ENCODE peak calls at places on chromosomes 3 and 15, in ten cellular contexts. M is left ventricle myocardium inferior; Y is CD8-positive, alpha-beta memory T cell; W is lung; S is tibial artery; D is MM.1S; T is HL-60; U is transverse colon; P is fibroblast of mammary gland; X is H7. E is an unnamed sample.

GRCh38 chr3:27880969-27881892 is 159.1 kb upstream of the EOMES start:
- DNase-seq in M (no peak), Y (peak), W (no peak), S (no peak), D (peak), T (no peak), U (peak), P (no peak), X (no peak), E (no peak)

GRCh38 chr3:52507359-52507758 is 12.2 kb downstream of the STAB1 start:
- DNase-seq in M (no peak), Y (no peak), W (no peak), S (no peak), D (no peak), T (no peak), U (no peak), P (peak), X (peak), E (peak)

GRCh38 chr3:183224581-183224980 is 28.5 kb upstream of the B3GNT5 start:
- DNase-seq in M (no peak), Y (peak), W (no peak), S (no peak), D (no peak), T (no peak), U (no peak), P (no peak), X (no peak), E (no peak)

GRCh38 chr15:38610748-38611147 is 46.1 kb upstream of the RASGRP1 start:
- DNase-seq in M (no peak), Y (peak), W (no peak), S (no peak), D (no peak), T (no peak), U (no peak), P (no peak), X (peak), E (no peak)

GRCh38 chr3:36600413-36600812 is 163.9 kb downstream of the DCLK3 start:
- DNase-seq in M (no peak), Y (no peak), W (no peak), S (no peak), D (no peak), T (no peak), U (no peak), P (no peak), X (no peak), E (no peak)

GRCh38 chr3:29721789-29722188 is 440.9 kb downstream of the RBMS3 start:
- DNase-seq in M (no peak), Y (no peak), W (no peak), S (no peak), D (no peak), T (no peak), U (no peak), P (peak), X (no peak), E (no peak)

GRCh38 chr15:47813985-47814384 is 96.7 kb downstream of the SEMA6D start:
- DNase-seq in M (no peak), Y (no peak), W (no peak), S (no peak), D (peak), T (no peak), U (no peak), P (no peak), X (no peak), E (no peak)

GRCh38 chr15:40424483-40425115 is 16.2 kb upstream of the BAHD1 start:
- DNase-seq in M (no peak), Y (no peak), W (no peak), S (no peak), D (no peak), T (no peak), U (no peak), P (no peak), X (no peak), E (no peak)

GRCh38 chr3:37163262-37164020 is 10.9 kb downstream of the LRRFIP2 start:
- DNase-seq in M (no peak), Y (no peak), W (no peak), S (no peak), D (no peak), T (no peak), U (no peak), P (peak), X (peak), E (peak)

GRCh38 chr15:89441295-89441762 is 55.1 kb downstream of the RHCG start:
- DNase-seq in M (no peak), Y (no peak), W (no peak), S (no peak), D (peak), T (peak), U (peak), P (no peak), X (peak), E (no peak)

GRCh38 chr3:177262396-177262795 is 65.1 kb upstream of the TBL1XR1 start:
- DNase-seq in M (no peak), Y (no peak), W (no peak), S (no peak), D (no peak), T (no peak), U (no peak), P (peak), X (peak), E (no peak)

GRCh38 chr3:4696266-4696665 is 203.1 kb downstream of the ITPR1 start:
- DNase-seq in M (no peak), Y (no peak), W (no peak), S (no peak), D (no peak), T (no peak), U (no peak), P (no peak), X (no peak), E (no peak)

GRCh38 chr15:100020181-100020580 is 286.9 kb upstream of the LYSMD4 start:
- DNase-seq in M (no peak), Y (no peak), W (no peak), S (no peak), D (no peak), T (no peak), U (no peak), P (no peak), X (peak), E (no peak)

GRCh38 chr15:47812436-47813109 is 95.3 kb downstream of the SEMA6D start:
- DNase-seq in M (no peak), Y (no peak), W (no peak), S (no peak), D (peak), T (no peak), U (no peak), P (peak), X (no peak), E (peak)

GRCh38 chr15:95826831-95827230 is 503.7 kb upstream of the NR2F2 start:
- DNase-seq in M (no peak), Y (no peak), W (no peak), S (no peak), D (peak), T (no peak), U (no peak), P (no peak), X (peak), E (no peak)

GRCh38 chr3:123071146-123071545 is 4.3 kb downstream of the PDIA5 start:
- DNase-seq in M (no peak), Y (no peak), W (no peak), S (no peak), D (no peak), T (no peak), U (no peak), P (peak), X (peak), E (peak)

GRCh38 chr3:9779721-9780450 is 10.1 kb upstream of the CAMK1 start:
- DNase-seq in M (no peak), Y (peak), W (peak), S (no peak), D (no peak), T (peak), U (peak), P (no peak), X (no peak), E (peak)

GRCh38 chr15:50876989-50877360 is 31.5 kb upstream of the AP4E1 start:
- DNase-seq in M (peak), Y (peak), W (peak), S (peak), D (peak), T (no peak), U (peak), P (peak), X (peak), E (peak)

GRCh38 chr3:177694316-177694715 is 497.0 kb upstream of the TBL1XR1 start:
- DNase-seq in M (no peak), Y (no peak), W (no peak), S (no peak), D (no peak), T (no peak), U (no peak), P (peak), X (no peak), E (peak)

GRCh38 chr3:22859618-22860017 is 343.5 kb upstream of the UBE2E2 start:
- DNase-seq in M (no peak), Y (no peak), W (no peak), S (no peak), D (no peak), T (no peak), U (no peak), P (no peak), X (no peak), E (no peak)

GRCh38 chr3:180898572-180898971 is 13.9 kb upstream of the FXR1 start:
- DNase-seq in M (no peak), Y (no peak), W (no peak), S (no peak), D (no peak), T (no peak), U (no peak), P (no peak), X (no peak), E (no peak)

GRCh38 chr3:146145642-146146041 is 15.3 kb downstream of the PLOD2 start:
- DNase-seq in M (no peak), Y (no peak), W (no peak), S (no peak), D (no peak), T (no peak), U (no peak), P (no peak), X (no peak), E (no peak)

GRCh38 chr15:84949845-84950569 is 31.6 kb upstream of the PDE8A start:
- DNase-seq in M (no peak), Y (no peak), W (no peak), S (no peak), D (no peak), T (no peak), U (no peak), P (no peak), X (no peak), E (no peak)

GRCh38 chr15:75721923-75722870 is 9.5 kb upstream of the CSPG4 start:
- DNase-seq in M (peak), Y (no peak), W (no peak), S (peak), D (no peak), T (no peak), U (no peak), P (no peak), X (peak), E (no peak)

GRCh38 chr3:156583469-156583868 is 28.6 kb upstream of the SSR3 start:
- DNase-seq in M (no peak), Y (no peak), W (no peak), S (no peak), D (no peak), T (no peak), U (no peak), P (no peak), X (no peak), E (no peak)

GRCh38 chr3:11558002-11558401 is 85.7 kb downstream of the VGLL4 start:
- DNase-seq in M (peak), Y (no peak), W (no peak), S (peak), D (no peak), T (no peak), U (no peak), P (peak), X (peak), E (peak)

GRCh38 chr15:74332611-74333010 is 34.8 kb downstream of the CYP11A1 start:
- DNase-seq in M (no peak), Y (no peak), W (no peak), S (no peak), D (no peak), T (no peak), U (no peak), P (no peak), X (no peak), E (no peak)

GRCh38 chr3:42148982-42149432 is 57.9 kb downstream of the TRAK1 start:
- DNase-seq in M (peak), Y (no peak), W (no peak), S (peak), D (no peak), T (no peak), U (peak), P (peak), X (peak), E (no peak)

GRCh38 chr3:57275393-57275792 is 17.1 kb downstream of the ASB14 start:
- DNase-seq in M (no peak), Y (no peak), W (no peak), S (no peak), D (no peak), T (no peak), U (no peak), P (peak), X (no peak), E (no peak)

GRCh38 chr15:92932946-92933649 is 33.0 kb downstream of the CHD2 start:
- DNase-seq in M (no peak), Y (no peak), W (no peak), S (no peak), D (no peak), T (no peak), U (no peak), P (no peak), X (no peak), E (no peak)

GRCh38 chr3:177826253-177826652 is 629.0 kb upstream of the TBL1XR1 start:
- DNase-seq in M (no peak), Y (no peak), W (no peak), S (no peak), D (no peak), T (no peak), U (no peak), P (no peak), X (no peak), E (no peak)

GRCh38 chr15:88702983-88703382 is 64.2 kb downstream of the ISG20 start:
- DNase-seq in M (no peak), Y (no peak), W (no peak), S (peak), D (no peak), T (no peak), U (no peak), P (peak), X (no peak), E (no peak)

GRCh38 chr3:174858353-174858752 is 781 bp upstream of the NAALADL2 start:
- DNase-seq in M (no peak), Y (no peak), W (no peak), S (no peak), D (no peak), T (no peak), U (no peak), P (no peak), X (no peak), E (no peak)

GRCh38 chr15:26260517-26261133 is 397.5 kb upstream of the ATP10A start:
- DNase-seq in M (no peak), Y (no peak), W (no peak), S (no peak), D (no peak), T (peak), U (no peak), P (peak), X (peak), E (no peak)

GRCh38 chr15:63256433-63256884 is 20.9 kb upstream of the APH1B start:
- DNase-seq in M (no peak), Y (no peak), W (no peak), S (no peak), D (no peak), T (no peak), U (no peak), P (peak), X (peak), E (peak)

GRCh38 chr3:197748597-197749314 is 927 bp upstream of the FYTTD1 start:
- DNase-seq in M (no peak), Y (no peak), W (no peak), S (no peak), D (no peak), T (no peak), U (no peak), P (peak), X (no peak), E (peak)
- H3K4me3 ChIP-seq in M (peak), Y (peak), W (no peak), S (peak), D (peak), T (peak), U (peak), P (peak), X (peak), E (peak)

GRCh38 chr3:18883553-18883952 is 264.8 kb upstream of the KCNH8 start:
- DNase-seq in M (no peak), Y (no peak), W (no peak), S (no peak), D (no peak), T (peak), U (no peak), P (no peak), X (no peak), E (no peak)

GRCh38 chr3:18891641-18892040 is 256.7 kb upstream of the KCNH8 start:
- DNase-seq in M (no peak), Y (peak), W (no peak), S (no peak), D (no peak), T (no peak), U (no peak), P (no peak), X (no peak), E (no peak)

GRCh38 chr3:18885612-18886011 is 262.7 kb upstream of the KCNH8 start:
- DNase-seq in M (no peak), Y (no peak), W (no peak), S (no peak), D (no peak), T (no peak), U (no peak), P (no peak), X (no peak), E (no peak)

GRCh38 chr3:18890459-18890858 is 257.9 kb upstream of the KCNH8 start:
- DNase-seq in M (no peak), Y (no peak), W (no peak), S (no peak), D (no peak), T (no peak), U (no peak), P (no peak), X (no peak), E (no peak)

GRCh38 chr3:18888370-18888769 is 259.9 kb upstream of the KCNH8 start:
- DNase-seq in M (no peak), Y (no peak), W (no peak), S (no peak), D (no peak), T (no peak), U (no peak), P (no peak), X (no peak), E (no peak)
- H3K4me3 ChIP-seq in M (no peak), Y (no peak), W (no peak), S (no peak), D (no peak), T (no peak), U (no peak), P (no peak), X (no peak), E (no peak)

GRCh38 chr15:82643992-82644391 is 3.2 kb downstream of the CPEB1 start:
- DNase-seq in M (no peak), Y (no peak), W (no peak), S (no peak), D (no peak), T (no peak), U (no peak), P (no peak), X (peak), E (no peak)

GRCh38 chr15:82648257-82649103 is 1.3 kb upstream of the CPEB1 start:
- DNase-seq in M (no peak), Y (no peak), W (no peak), S (no peak), D (no peak), T (no peak), U (no peak), P (no peak), X (peak), E (no peak)

GRCh38 chr15:82647045-82647834 is at the start of gene CPEB1:
- DNase-seq in M (peak), Y (peak), W (no peak), S (peak), D (no peak), T (no peak), U (peak), P (peak), X (peak), E (peak)

GRCh38 chr15:82647835-82648256 is 683 bp upstream of the CPEB1 start:
- DNase-seq in M (peak), Y (peak), W (no peak), S (no peak), D (no peak), T (no peak), U (peak), P (no peak), X (peak), E (no peak)

GRCh38 chr15:82646250-82647044 is 716 bp downstream of the CPEB1 start:
- DNase-seq in M (no peak), Y (no peak), W (no peak), S (no peak), D (no peak), T (no peak), U (no peak), P (no peak), X (peak), E (no peak)
- H3K4me3 ChIP-seq in M (peak), Y (no peak), W (no peak), S (peak), D (no peak), T (no peak), U (peak), P (no peak), X (peak), E (no peak)

GRCh38 chr15:37105795-37106333 is 5.5 kb upstream of the MEIS2 start:
- DNase-seq in M (no peak), Y (no peak), W (no peak), S (no peak), D (no peak), T (no peak), U (no peak), P (no peak), X (no peak), E (no peak)

GRCh38 chr15:37107754-37108724 is 7.7 kb upstream of the MEIS2 start:
- DNase-seq in M (no peak), Y (no peak), W (no peak), S (no peak), D (no peak), T (no peak), U (no peak), P (no peak), X (no peak), E (no peak)

GRCh38 chr15:37108725-37109124 is 8.4 kb upstream of the MEIS2 start:
- DNase-seq in M (no peak), Y (no peak), W (no peak), S (no peak), D (no peak), T (no peak), U (no peak), P (no peak), X (no peak), E (no peak)

GRCh38 chr15:37106490-37107001 is 6.2 kb upstream of the MEIS2 start:
- DNase-seq in M (peak), Y (no peak), W (no peak), S (no peak), D (peak), T (no peak), U (no peak), P (peak), X (peak), E (no peak)

GRCh38 chr15:37107071-37107753 is 6.9 kb upstream of the MEIS2 start:
- DNase-seq in M (no peak), Y (no peak), W (no peak), S (no peak), D (no peak), T (no peak), U (no peak), P (no peak), X (peak), E (no peak)
- H3K4me3 ChIP-seq in M (peak), Y (no peak), W (no peak), S (no peak), D (no peak), T (no peak), U (peak), P (peak), X (peak), E (no peak)

GRCh38 chr3:133672461-133672860 is 10.7 kb upstream of the TOPBP1 start:
- DNase-seq in M (no peak), Y (no peak), W (no peak), S (no peak), D (no peak), T (no peak), U (no peak), P (no peak), X (no peak), E (no peak)

GRCh38 chr3:133675631-133676335 is 14.0 kb upstream of the TOPBP1 start:
- DNase-seq in M (no peak), Y (no peak), W (no peak), S (no peak), D (peak), T (no peak), U (no peak), P (no peak), X (no peak), E (no peak)

GRCh38 chr3:133673746-133674145 is 12.0 kb upstream of the TOPBP1 start:
- DNase-seq in M (no peak), Y (no peak), W (no peak), S (no peak), D (no peak), T (no peak), U (no peak), P (no peak), X (no peak), E (no peak)

GRCh38 chr3:133676336-133677118 is 14.8 kb upstream of the TOPBP1 start:
- DNase-seq in M (no peak), Y (no peak), W (no peak), S (no peak), D (no peak), T (no peak), U (no peak), P (no peak), X (peak), E (no peak)

DNA sequence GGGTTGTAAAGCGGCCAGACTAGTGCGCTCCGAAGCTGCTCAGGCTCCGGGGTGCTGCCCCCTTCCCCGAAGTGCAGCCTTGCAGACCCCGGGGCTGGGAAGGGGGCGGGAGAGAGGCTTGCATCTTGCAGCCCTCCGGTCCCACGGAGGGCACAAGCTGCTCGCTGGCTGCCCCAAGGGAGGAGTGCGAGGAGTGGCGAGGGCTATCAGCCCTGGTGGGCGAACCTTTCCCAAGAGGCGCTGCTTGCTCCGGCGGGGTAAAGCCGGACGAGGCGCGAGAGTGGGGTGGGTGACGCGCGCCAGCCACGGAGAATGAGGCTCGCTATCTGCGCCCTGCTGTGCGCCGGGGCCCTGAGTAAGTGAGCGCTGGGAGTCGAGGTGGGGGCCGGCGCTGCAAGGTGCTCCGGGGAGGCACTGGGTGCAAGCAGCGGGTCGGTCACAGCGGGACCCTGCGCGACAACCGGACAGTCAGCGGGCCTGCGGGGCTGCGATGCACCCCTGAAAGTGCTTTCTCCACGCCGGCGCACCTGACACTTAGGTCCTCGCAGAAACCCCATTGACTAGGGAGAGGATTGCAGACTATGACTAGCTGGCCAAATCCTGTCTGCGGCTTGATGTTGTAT is 12.7 kb upstream of the TOPBP1 start:
- DNase-seq in M (no peak), Y (no peak), W (no peak), S (no peak), D (peak), T (no peak), U (no peak), P (no peak), X (peak), E (no peak)
- H3K4me3 ChIP-seq in M (peak), Y (no peak), W (no peak), S (no peak), D (peak), T (no peak), U (no peak), P (no peak), X (peak), E (no peak)

E was measured in SJSA1.